ENCODE peak calls at places on chromosomes 7 and 10, in ten cellular contexts. V is HCT116, F is stomach, C is spleen, G is HepG2, P is GM23338, Z is prostate gland, N is endothelial cell of umbilical vein, H is breast epithelium, E is suprapubic skin. X is an unnamed sample. For H3K4me1, the result is how much of the 10 kb centered on the place peaks cover.

GRCh38 chr7:36887969-36888368 is 163.7 kb upstream of the AOAH start:
- DNase-seq in V (no peak), F (no peak), C (no peak), G (no peak), P (no peak), Z (no peak), N (no peak), H (no peak), E (no peak), X (no peak)

GRCh38 chr7:340200-340937 is 50.4 kb downstream of the FOXL3 start:
- DNase-seq in V (no peak), F (peak), C (no peak), G (no peak), P (no peak), Z (no peak), N (no peak), H (no peak), E (no peak), X (no peak)

GRCh38 chr7:73702226-73702625 is 17.2 kb downstream of the STX1A start:
- DNase-seq in V (no peak), F (no peak), C (no peak), G (no peak), P (no peak), Z (no peak), N (no peak), H (no peak), E (no peak), X (peak)

GRCh38 chr7:96303686-96304443 is 18.0 kb downstream of the SLC25A13 start:
- DNase-seq in V (no peak), F (no peak), C (no peak), G (no peak), P (no peak), Z (peak), N (no peak), H (no peak), E (no peak), X (no peak)

GRCh38 chr10:68223535-68224165 is 8.3 kb downstream of the ATOH7 start:
- DNase-seq in V (no peak), F (no peak), C (no peak), G (peak), P (peak), Z (no peak), N (no peak), H (no peak), E (no peak), X (no peak)

GRCh38 chr7:69457912-69458491 is 140.3 kb upstream of the AUTS2 start:
- DNase-seq in V (no peak), F (no peak), C (no peak), G (no peak), P (peak), Z (no peak), N (no peak), H (no peak), E (no peak), X (no peak)

GRCh38 chr10:17882557-17882956 is 69.2 kb upstream of the SLC39A12 start:
- DNase-seq in V (no peak), F (no peak), C (no peak), G (no peak), P (no peak), Z (no peak), N (no peak), H (no peak), E (no peak), X (no peak)

GRCh38 chr10:43203491-43204393 is 63.1 kb downstream of the RASGEF1A start:
- DNase-seq in V (peak), F (peak), C (peak), G (no peak), P (peak), Z (no peak), N (no peak), H (peak), E (peak), X (peak)

GRCh38 chr10:69728335-69728861 is 73.3 kb upstream of the COL13A1 start:
- DNase-seq in V (no peak), F (no peak), C (no peak), G (no peak), P (no peak), Z (no peak), N (peak), H (no peak), E (no peak), X (no peak)

DNA sequence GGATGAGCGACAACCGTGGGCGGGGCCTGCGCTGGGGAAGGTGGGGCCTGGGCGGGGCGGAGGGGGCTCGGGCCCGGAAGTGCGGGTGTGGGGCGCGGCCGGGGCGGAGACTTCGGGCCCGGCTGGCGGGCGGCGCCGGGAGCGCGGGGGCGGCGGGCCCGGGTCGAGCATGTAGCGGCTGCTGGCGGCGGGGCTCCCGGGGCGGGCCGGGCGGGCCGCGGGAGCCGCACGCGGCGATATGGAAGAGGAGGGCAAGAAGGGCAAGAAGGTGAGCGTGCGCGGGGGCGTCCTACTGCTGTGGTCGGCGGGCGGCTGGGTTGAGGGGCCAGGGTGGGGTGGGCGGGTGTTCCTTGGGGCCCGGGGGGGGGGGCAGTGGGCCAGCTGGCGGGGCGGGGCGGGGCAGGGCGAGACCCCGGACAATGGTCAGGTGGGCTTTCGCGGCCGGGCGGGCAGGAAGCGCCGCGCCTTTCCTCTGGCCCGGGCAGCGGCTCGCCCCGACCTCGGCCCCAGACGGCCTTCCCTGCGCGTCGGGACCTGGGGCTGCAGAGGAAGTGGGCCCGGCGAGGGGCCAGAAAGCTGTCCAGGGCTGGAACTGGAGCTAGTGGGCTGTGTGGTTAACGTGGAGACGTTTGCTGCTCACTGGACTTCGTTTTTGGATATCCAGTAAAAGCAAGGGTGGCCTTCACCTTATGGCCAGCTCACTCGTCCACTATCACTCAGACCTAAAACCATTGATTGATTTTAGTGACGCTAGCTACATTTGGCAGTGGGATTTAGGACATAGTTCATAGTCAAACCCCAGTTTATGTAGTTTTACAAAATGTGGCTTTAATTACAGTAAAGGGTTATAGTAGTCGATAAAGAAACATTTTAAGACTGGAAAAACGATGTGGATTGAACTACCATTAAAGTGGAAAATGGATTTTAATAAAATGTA is at the start of gene CCM2:
- DNase-seq in V (no peak), F (peak), C (peak), G (no peak), P (peak), Z (no peak), N (peak), H (no peak), E (no peak), X (peak)
- H3K4me1 ChIP-seq in V (under half), F (under half), C (half or more), G (under half), P (under half), Z (under half), N (under half), H (under half), E (under half), X (under half)

GRCh38 chr7:43625977-43626376 is 43.1 kb downstream of the STK17A start:
- DNase-seq in V (no peak), F (no peak), C (no peak), G (no peak), P (no peak), Z (no peak), N (no peak), H (no peak), E (no peak), X (no peak)
- TF ChIP-seq POLR2AphosphoS5 in V (no peak), F (no peak), C (peak), G (no peak), P (no peak), Z (no peak), N (no peak), H (no peak), E (no peak), X (no peak)

DNA sequence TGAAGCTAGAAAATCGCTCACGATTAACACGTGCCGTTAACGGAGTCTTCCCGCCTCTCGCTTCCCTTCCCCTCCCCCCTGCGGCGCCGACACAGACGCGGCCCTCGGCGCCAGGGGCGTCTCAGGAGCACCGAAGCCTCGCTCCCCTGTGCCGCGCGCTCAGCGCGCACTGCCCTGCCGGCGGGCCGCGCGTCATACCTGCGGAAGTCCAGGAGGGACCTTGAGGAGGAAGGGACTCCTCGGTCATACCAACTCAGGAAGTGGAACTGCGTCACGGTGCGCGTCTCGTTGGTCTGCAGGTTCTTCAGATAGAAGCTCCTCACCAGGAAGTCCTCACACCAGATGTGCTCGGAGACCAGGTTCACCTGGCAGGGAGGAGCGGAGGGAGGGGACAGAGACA is 239.6 kb downstream of the DNAJB6 start:
- DNase-seq in V (no peak), F (no peak), C (peak), G (no peak), P (no peak), Z (no peak), N (no peak), H (no peak), E (no peak), X (peak)
- H3K4me1 ChIP-seq in V (under half), F (under half), C (under half), G (under half), P (under half), Z (under half), N (under half), H (under half), E (under half), X (under half)

GRCh38 chr10:4671451-4672145 is 154.4 kb upstream of the AKR1E2 start:
- DNase-seq in V (peak), F (no peak), C (no peak), G (no peak), P (no peak), Z (no peak), N (no peak), H (no peak), E (no peak), X (no peak)
- TF ChIP-seq POLR2AphosphoS5 in V (no peak), F (no peak), C (no peak), G (no peak), P (no peak), Z (no peak), N (no peak), H (no peak), E (no peak), X (no peak)

DNA sequence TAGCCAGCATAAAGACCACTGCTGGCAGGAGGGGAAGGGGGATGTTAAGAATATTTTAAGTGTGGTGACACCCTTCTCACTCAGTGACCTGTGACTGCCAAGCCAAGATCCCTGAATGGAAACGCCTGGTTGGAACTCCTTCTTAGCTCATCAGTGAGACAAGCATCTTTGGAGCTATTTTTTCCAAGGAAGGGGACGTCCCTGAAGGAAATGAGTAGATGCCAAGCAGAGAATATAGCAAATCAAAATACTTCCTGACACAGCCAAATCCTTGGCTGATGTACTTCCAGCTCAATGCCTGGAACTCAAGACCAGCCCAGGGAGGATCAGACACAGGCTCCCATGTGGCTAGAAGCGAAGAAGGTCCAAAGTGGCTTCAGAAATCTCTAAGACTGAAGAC is 82.2 kb downstream of the SORBS1 start:
- DNase-seq in V (no peak), F (no peak), C (no peak), G (no peak), P (no peak), Z (no peak), N (peak), H (no peak), E (no peak), X (no peak)
- H3K4me1 ChIP-seq in V (under half), F (half or more), C (under half), G (half or more), P (half or more), Z (under half), N (under half), H (under half), E (under half), X (half or more)

GRCh38 chr7:133702078-133702477 is 425.1 kb upstream of the LRGUK start:
- DNase-seq in V (no peak), F (no peak), C (no peak), G (no peak), P (no peak), Z (no peak), N (no peak), H (no peak), E (no peak), X (no peak)

GRCh38 chr7:133705596-133705995 is 421.5 kb upstream of the LRGUK start:
- DNase-seq in V (peak), F (no peak), C (no peak), G (no peak), P (no peak), Z (no peak), N (no peak), H (no peak), E (no peak), X (no peak)

GRCh38 chr7:133703547-133703946 is 423.6 kb upstream of the LRGUK start:
- DNase-seq in V (no peak), F (no peak), C (no peak), G (no peak), P (no peak), Z (no peak), N (no peak), H (no peak), E (no peak), X (no peak)

GRCh38 chr7:133704436-133704835 is 422.7 kb upstream of the LRGUK start:
- DNase-seq in V (no peak), F (no peak), C (no peak), G (no peak), P (no peak), Z (no peak), N (no peak), H (no peak), E (no peak), X (no peak)

DNA sequence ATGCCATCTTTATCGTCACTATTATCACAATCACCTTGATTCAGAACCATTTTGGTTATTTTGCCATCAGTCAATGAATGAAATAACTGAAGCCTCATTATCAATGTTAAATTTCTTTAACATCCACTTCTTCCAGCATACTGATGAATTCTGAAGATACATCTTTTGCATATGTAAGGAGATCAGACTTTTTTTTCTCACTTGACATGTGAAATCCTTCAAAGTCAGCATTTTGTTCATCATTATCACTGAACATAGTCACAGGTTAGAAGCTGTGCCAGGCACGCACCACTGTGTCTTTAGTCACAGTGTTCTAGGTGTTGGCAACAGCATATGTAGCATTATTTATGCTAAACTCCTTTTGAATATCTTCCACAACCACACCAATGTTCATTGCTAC is 424.2 kb upstream of the LRGUK start:
- DNase-seq in V (no peak), F (no peak), C (no peak), G (no peak), P (no peak), Z (no peak), N (no peak), H (no peak), E (no peak), X (no peak)
- TF ChIP-seq POLR2AphosphoS5 in V (no peak), F (no peak), C (no peak), G (no peak), P (no peak), Z (no peak), N (no peak), H (no peak), E (no peak), X (no peak)